ENCODE peak calls at places on chromosomes 7 and 10, in ten cellular contexts. X, J, D, A, S, Z, Q, B, C and V are unnamed samples. For H3K9me3, the result is how much of the 10 kb centered on the place peaks cover.

GRCh38 chr7:14714161-14714728 is 188.3 kb downstream of the DGKB start:
- DNase-seq in X (no peak), J (no peak), D (no peak), A (no peak), S (no peak), Z (no peak), Q (peak), B (no peak), C (no peak), V (no peak)

GRCh38 chr7:50342616-50343114 is 38.1 kb downstream of the IKZF1 start:
- DNase-seq in X (no peak), J (no peak), D (peak), A (no peak), S (no peak), Z (no peak), Q (no peak), B (peak), C (no peak), V (no peak)

GRCh38 chr10:15169555-15170407 is 1.3 kb upstream of the NMT2 start:
- DNase-seq in X (no peak), J (no peak), D (peak), A (no peak), S (no peak), Z (no peak), Q (no peak), B (no peak), C (no peak), V (no peak)

GRCh38 chr7:73515184-73515583 is 6.9 kb downstream of the BAZ1B start:
- DNase-seq in X (no peak), J (no peak), D (no peak), A (no peak), S (no peak), Z (no peak), Q (no peak), B (peak), C (no peak), V (no peak)

GRCh38 chr10:52187521-52188258 is 126.4 kb upstream of the DKK1 start:
- DNase-seq in X (no peak), J (no peak), D (no peak), A (no peak), S (no peak), Z (no peak), Q (no peak), B (no peak), C (no peak), V (no peak)

GRCh38 chr7:85471740-85472139 is 284.9 kb upstream of the SEMA3D start:
- DNase-seq in X (no peak), J (no peak), D (no peak), A (peak), S (no peak), Z (peak), Q (no peak), B (no peak), C (no peak), V (no peak)

GRCh38 chr7:83574616-83575015 is 74.3 kb downstream of the SEMA3E start:
- DNase-seq in X (no peak), J (no peak), D (no peak), A (no peak), S (no peak), Z (no peak), Q (no peak), B (no peak), C (no peak), V (no peak)

GRCh38 chr7:36058020-36058592 is 94.9 kb upstream of the EEPD1 start:
- DNase-seq in X (no peak), J (no peak), D (no peak), A (no peak), S (no peak), Z (no peak), Q (no peak), B (no peak), C (no peak), V (no peak)

GRCh38 chr7:66937940-66938339 is 16.9 kb downstream of the TMEM248 start:
- DNase-seq in X (no peak), J (no peak), D (no peak), A (no peak), S (no peak), Z (no peak), Q (no peak), B (no peak), C (no peak), V (no peak)

GRCh38 chr7:139594911-139595476 is 71.5 kb downstream of the CLEC2L start:
- DNase-seq in X (no peak), J (no peak), D (no peak), A (peak), S (no peak), Z (no peak), Q (no peak), B (no peak), C (no peak), V (no peak)

GRCh38 chr7:28617308-28617707 is 205.0 kb downstream of the CREB5 start:
- DNase-seq in X (no peak), J (no peak), D (no peak), A (no peak), S (no peak), Z (no peak), Q (no peak), B (no peak), C (no peak), V (no peak)

GRCh38 chr10:102152545-102152890 is 329 bp downstream of the NOLC1 start:
- DNase-seq in X (no peak), J (no peak), D (no peak), A (peak), S (no peak), Z (peak), Q (no peak), B (no peak), C (no peak), V (peak)

GRCh38 chr10:127916826-127917225 is 9.9 kb downstream of the PTPRE start:
- DNase-seq in X (no peak), J (no peak), D (no peak), A (no peak), S (no peak), Z (no peak), Q (no peak), B (no peak), C (no peak), V (no peak)

GRCh38 chr10:43045246-43045621 is 31.6 kb upstream of the RET start:
- DNase-seq in X (peak), J (no peak), D (no peak), A (no peak), S (peak), Z (no peak), Q (peak), B (peak), C (no peak), V (no peak)

GRCh38 chr10:73871915-73872710 is 2.2 kb downstream of the CAMK2G start:
- DNase-seq in X (no peak), J (no peak), D (no peak), A (no peak), S (no peak), Z (peak), Q (no peak), B (no peak), C (no peak), V (peak)

GRCh38 chr7:36372156-36372555 is 17.5 kb upstream of the ANLN start:
- DNase-seq in X (no peak), J (no peak), D (no peak), A (peak), S (no peak), Z (no peak), Q (no peak), B (no peak), C (no peak), V (peak)

GRCh38 chr7:96331233-96331632 is 9.3 kb upstream of the SLC25A13 start:
- DNase-seq in X (no peak), J (no peak), D (no peak), A (no peak), S (no peak), Z (no peak), Q (no peak), B (no peak), C (no peak), V (no peak)

GRCh38 chr10:121406823-121407545 is 191.3 kb downstream of the FGFR2 start:
- DNase-seq in X (no peak), J (no peak), D (no peak), A (peak), S (no peak), Z (no peak), Q (no peak), B (no peak), C (peak), V (no peak)

GRCh38 chr10:33136271-33136670 is 178.2 kb upstream of the ITGB1 start:
- DNase-seq in X (no peak), J (no peak), D (no peak), A (peak), S (no peak), Z (peak), Q (no peak), B (no peak), C (no peak), V (no peak)

GRCh38 chr7:36852931-36853330 is 128.6 kb upstream of the AOAH start:
- DNase-seq in X (no peak), J (no peak), D (no peak), A (no peak), S (no peak), Z (no peak), Q (no peak), B (no peak), C (no peak), V (no peak)

GRCh38 chr7:15685358-15686181 is 913 bp downstream of the MEOX2 start:
- DNase-seq in X (peak), J (no peak), D (no peak), A (peak), S (no peak), Z (peak), Q (peak), B (no peak), C (no peak), V (no peak)

GRCh38 chr10:31774291-31774900 is 154.2 kb downstream of the ARHGAP12 start:
- DNase-seq in X (no peak), J (no peak), D (no peak), A (peak), S (no peak), Z (peak), Q (no peak), B (no peak), C (no peak), V (peak)

GRCh38 chr7:75842836-75843446 is 29.3 kb upstream of the CCL24 start:
- DNase-seq in X (no peak), J (no peak), D (no peak), A (peak), S (no peak), Z (peak), Q (no peak), B (no peak), C (peak), V (no peak)

GRCh38 chr7:158439035-158439434 is 148.6 kb downstream of the PTPRN2 start:
- DNase-seq in X (no peak), J (no peak), D (no peak), A (no peak), S (no peak), Z (no peak), Q (no peak), B (peak), C (no peak), V (no peak)

GRCh38 chr10:21020545-21020944 is 123.4 kb upstream of the NEBL start:
- DNase-seq in X (no peak), J (peak), D (no peak), A (no peak), S (no peak), Z (no peak), Q (no peak), B (no peak), C (no peak), V (peak)

GRCh38 chr7:29989257-29989995 is at the start of gene SCRN1:
- DNase-seq in X (no peak), J (no peak), D (no peak), A (no peak), S (no peak), Z (peak), Q (peak), B (peak), C (peak), V (peak)

GRCh38 chr7:1149351-1149794 is 10.6 kb downstream of the ZFAND2A start:
- DNase-seq in X (no peak), J (no peak), D (no peak), A (no peak), S (no peak), Z (no peak), Q (no peak), B (peak), C (no peak), V (no peak)

GRCh38 chr10:97708976-97709745 is 4.4 kb upstream of the MARVELD1 start:
- DNase-seq in X (no peak), J (no peak), D (peak), A (peak), S (peak), Z (peak), Q (peak), B (peak), C (peak), V (peak)

GRCh38 chr10:124415210-124415609 is 3.5 kb downstream of the OAT start:
- DNase-seq in X (peak), J (no peak), D (no peak), A (no peak), S (no peak), Z (no peak), Q (no peak), B (no peak), C (no peak), V (no peak)

GRCh38 chr7:21104124-21104500 is 317.4 kb upstream of the SP8 start:
- DNase-seq in X (no peak), J (no peak), D (no peak), A (no peak), S (no peak), Z (no peak), Q (no peak), B (no peak), C (no peak), V (no peak)

GRCh38 chr10:120556164-120556532 is 99.1 kb downstream of the PLPP4 start:
- DNase-seq in X (no peak), J (no peak), D (no peak), A (no peak), S (no peak), Z (no peak), Q (no peak), B (no peak), C (no peak), V (no peak)

GRCh38 chr10:43237631-43238446 is 29.0 kb downstream of the RASGEF1A start:
- DNase-seq in X (peak), J (no peak), D (no peak), A (no peak), S (peak), Z (no peak), Q (peak), B (peak), C (no peak), V (peak)

GRCh38 chr7:35556532-35557471 is 138.1 kb downstream of the HERPUD2 start:
- DNase-seq in X (no peak), J (no peak), D (no peak), A (no peak), S (no peak), Z (no peak), Q (no peak), B (no peak), C (no peak), V (no peak)

GRCh38 chr7:152000191-152000590 is 25.3 kb upstream of the GALNT11 start:
- DNase-seq in X (no peak), J (no peak), D (no peak), A (peak), S (no peak), Z (no peak), Q (no peak), B (no peak), C (no peak), V (no peak)

GRCh38 chr10:31457858-31458257 is 138.8 kb downstream of the ZEB1 start:
- DNase-seq in X (no peak), J (no peak), D (no peak), A (peak), S (no peak), Z (peak), Q (no peak), B (no peak), C (no peak), V (no peak)

GRCh38 chr10:80187060-80187459 is 18.3 kb downstream of the ANXA11 start:
- DNase-seq in X (no peak), J (no peak), D (no peak), A (no peak), S (no peak), Z (no peak), Q (no peak), B (no peak), C (no peak), V (no peak)

GRCh38 chr10:80185522-80186299 is 19.6 kb downstream of the ANXA11 start:
- DNase-seq in X (no peak), J (no peak), D (no peak), A (no peak), S (no peak), Z (no peak), Q (no peak), B (no peak), C (no peak), V (no peak)

GRCh38 chr10:80186364-80187012 is 18.8 kb downstream of the ANXA11 start:
- DNase-seq in X (no peak), J (no peak), D (no peak), A (no peak), S (no peak), Z (no peak), Q (no peak), B (no peak), C (no peak), V (peak)

GRCh38 chr10:80188713-80189112 is 16.6 kb downstream of the ANXA11 start:
- DNase-seq in X (no peak), J (no peak), D (no peak), A (no peak), S (no peak), Z (no peak), Q (no peak), B (peak), C (no peak), V (no peak)

DNA sequence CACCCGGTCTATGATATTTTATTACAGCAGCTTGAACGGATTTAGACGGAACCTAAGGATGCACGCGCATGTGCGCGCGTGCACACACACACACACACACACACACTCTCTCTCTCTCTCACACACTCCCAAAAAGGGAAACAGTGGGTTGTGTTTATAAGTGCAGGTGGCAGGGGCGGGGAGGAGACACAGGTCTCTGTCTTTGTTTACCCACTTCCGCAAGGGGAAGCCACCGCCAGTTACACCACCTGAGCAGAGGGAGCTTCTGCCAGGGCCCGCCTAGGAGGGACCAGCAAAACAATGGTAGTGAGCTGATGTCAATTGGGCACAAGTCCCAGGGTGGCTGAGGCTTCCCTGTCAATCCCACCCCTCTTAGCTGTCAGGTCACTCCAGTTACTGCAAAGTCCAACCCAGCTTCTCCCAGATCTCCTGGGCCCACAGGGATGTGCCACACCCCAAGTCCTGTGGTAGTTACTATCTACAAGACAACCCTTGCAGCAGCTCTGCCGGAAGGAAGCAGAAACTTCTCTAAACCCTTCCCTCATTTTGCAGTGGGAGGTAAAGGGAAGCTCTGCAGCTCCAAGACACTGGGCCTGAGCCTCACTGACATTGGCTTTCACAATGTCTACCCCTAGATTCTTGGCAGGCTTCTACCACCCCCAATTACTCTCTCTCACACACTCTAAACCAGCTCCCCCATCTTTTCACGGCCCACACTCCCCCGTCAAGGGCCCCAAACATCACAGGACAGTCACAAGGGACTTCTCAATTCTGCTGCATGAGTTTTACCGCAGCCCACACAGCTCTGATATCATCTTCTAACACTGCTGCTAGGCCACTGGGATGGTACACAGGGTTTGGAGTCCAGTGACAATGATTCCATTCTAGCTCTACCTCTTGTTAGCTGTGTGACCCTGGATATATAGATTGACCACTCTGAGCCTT is 17.6 kb downstream of the ANXA11 start:
- DNase-seq in X (no peak), J (no peak), D (peak), A (no peak), S (no peak), Z (no peak), Q (no peak), B (peak), C (peak), V (no peak)
- H3K4me3 ChIP-seq in X (no peak), J (no peak), D (peak), A (no peak), S (no peak), Z (no peak), Q (no peak), B (peak), C (no peak), V (no peak)

GRCh38 chr10:131320860-131321604 is 9.5 kb upstream of the TCERG1L start:
- DNase-seq in X (no peak), J (no peak), D (no peak), A (no peak), S (no peak), Z (no peak), Q (peak), B (no peak), C (no peak), V (no peak)
- H3K9me3 ChIP-seq in X (under half), J (under half), D (under half), A (under half), S (under half), Z (under half), Q (under half), B (under half), C (under half), V (under half)

GRCh38 chr7:134622303-134622995 is 24.2 kb upstream of the BPGM start:
- DNase-seq in X (no peak), J (no peak), D (no peak), A (no peak), S (no peak), Z (no peak), Q (no peak), B (no peak), C (no peak), V (no peak)
- H3K4me3 ChIP-seq in X (no peak), J (no peak), D (no peak), A (no peak), S (no peak), Z (no peak), Q (no peak), B (no peak), C (no peak), V (no peak)

GRCh38 chr10:106511917-106512316 is 652.6 kb downstream of the SORCS1 start:
- DNase-seq in X (no peak), J (no peak), D (no peak), A (no peak), S (no peak), Z (no peak), Q (no peak), B (no peak), C (no peak), V (no peak)
- H3K9me3 ChIP-seq in X (under half), J (under half), D (under half), A (under half), S (under half), Z (under half), Q (under half), B (under half), C (under half), V (under half)

GRCh38 chr7:44127161-44127560 is 3.8 kb upstream of the POLD2 start:
- DNase-seq in X (no peak), J (no peak), D (no peak), A (no peak), S (no peak), Z (no peak), Q (no peak), B (no peak), C (no peak), V (no peak)

GRCh38 chr7:44121761-44122420 is 1.5 kb downstream of the POLD2 start:
- DNase-seq in X (no peak), J (no peak), D (no peak), A (no peak), S (no peak), Z (no peak), Q (no peak), B (peak), C (no peak), V (no peak)

GRCh38 chr7:44123190-44124003 is at the start of gene POLD2:
- DNase-seq in X (peak), J (peak), D (peak), A (peak), S (peak), Z (peak), Q (peak), B (peak), C (peak), V (peak)

GRCh38 chr7:44122529-44122928 is 819 bp downstream of the POLD2 start:
- DNase-seq in X (no peak), J (no peak), D (no peak), A (no peak), S (no peak), Z (no peak), Q (no peak), B (peak), C (no peak), V (no peak)

DNA sequence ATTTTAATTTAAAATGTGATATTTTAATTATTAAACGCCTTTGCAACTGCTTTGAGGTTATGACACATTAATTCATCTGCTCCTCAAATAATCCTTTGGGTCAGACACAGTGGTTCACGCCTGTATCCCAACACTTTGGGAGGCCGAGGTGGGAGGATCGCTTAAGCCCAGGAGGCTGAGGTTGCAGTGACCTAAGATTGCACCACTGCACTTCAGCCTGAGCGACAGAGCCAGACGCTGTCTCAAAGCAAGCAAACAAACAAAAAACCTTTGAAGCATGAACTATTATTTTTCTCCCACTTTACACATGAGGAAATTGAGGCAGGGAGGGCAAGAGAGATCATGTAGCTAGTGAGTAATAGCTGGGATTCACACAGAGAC is 1.5 kb upstream of the POLD2 start:
- DNase-seq in X (no peak), J (no peak), D (no peak), A (no peak), S (no peak), Z (no peak), Q (peak), B (no peak), C (no peak), V (no peak)
- H3K4me3 ChIP-seq in X (no peak), J (no peak), D (no peak), A (no peak), S (no peak), Z (no peak), Q (no peak), B (no peak), C (no peak), V (no peak)